ENCODE peak calls at places on chromosomes 6 and 20, in four cellular contexts. L is GM12878, A is K562, D is HepG2. Z is an unnamed sample.

GRCh38 chr20:50304883-50305635 is 114.4 kb downstream of the CEBPB start:
- DNase-seq in L (no peak), D (peak), A (no peak), Z (peak)

GRCh38 chr20:45950330-45950646 is 15.8 kb downstream of the PCIF1 start:
- DNase-seq in A (no peak), L (no peak), D (no peak), Z (no peak)

GRCh38 chr20:63159826-63160640 is 55.9 kb downstream of the YTHDF1 start:
- DNase-seq in L (no peak), A (no peak), D (no peak), Z (no peak)

GRCh38 chr6:98832282-98833100 is 1.9 kb upstream of the POU3F2 start:
- DNase-seq in L (no peak), D (no peak), A (no peak), Z (peak)

GRCh38 chr6:166563200-166563599 is 23.3 kb downstream of the RAMACL start:
- DNase-seq in D (no peak), L (no peak), A (no peak), Z (no peak)

GRCh38 chr20:18019068-18019467 is 38.6 kb downstream of the OVOL2 start:
- DNase-seq in L (no peak), D (peak), A (peak), Z (peak)

GRCh38 chr6:149013932-149014331 is 267.1 kb downstream of the UST start:
- DNase-seq in D (no peak), A (no peak), L (no peak), Z (no peak)

GRCh38 chr6:169045486-169045885 is 208.2 kb downstream of the THBS2 start:
- DNase-seq in L (no peak), A (no peak), D (no peak), Z (no peak)

GRCh38 chr6:109382576-109383437 is 540 bp upstream of the CD164 start:
- DNase-seq in L (peak), A (peak), D (peak), Z (peak)

GRCh38 chr6:37024665-37025337 is 19.3 kb downstream of the FGD2 start:
- DNase-seq in A (no peak), L (no peak), D (no peak), Z (no peak)

GRCh38 chr6:138248011-138248410 is 29.7 kb upstream of the PBOV1 start:
- DNase-seq in L (no peak), A (no peak), D (no peak), Z (no peak)

GRCh38 chr6:36954262-36954931 is at the start of gene PI16:
- DNase-seq in D (no peak), L (no peak), A (peak), Z (no peak)

GRCh38 chr20:53915459-53916172 is 154.8 kb downstream of the BCAS1 start:
- DNase-seq in A (peak), D (peak), L (peak), Z (peak)

GRCh38 chr6:168988801-168989200 is 264.8 kb downstream of the THBS2 start:
- DNase-seq in L (no peak), A (no peak), D (no peak), Z (no peak)

GRCh38 chr6:30880563-30881252 is 3.6 kb upstream of the DDR1 start:
- DNase-seq in L (no peak), A (no peak), D (no peak), Z (peak)

GRCh38 chr6:15493437-15494168 is 169.2 kb downstream of the DTNBP1 start:
- DNase-seq in D (no peak), L (no peak), A (no peak), Z (no peak)

GRCh38 chr20:41213150-41213820 is 75.9 kb downstream of the PLCG1 start:
- DNase-seq in L (no peak), A (no peak), D (no peak), Z (peak)

GRCh38 chr6:13913226-13914001 is 11.3 kb upstream of the RNF182 start:
- DNase-seq in D (no peak), L (no peak), A (no peak), Z (no peak)

GRCh38 chr20:11948809-11949208 is 31.1 kb downstream of the BTBD3 start:
- DNase-seq in L (no peak), D (no peak), A (no peak), Z (no peak)

GRCh38 chr6:31632279-31632946 is 11.9 kb downstream of the PRRC2A start:
- DNase-seq in A (no peak), D (no peak), L (no peak), Z (peak)

GRCh38 chr6:93420163-93420806 is 926 bp upstream of the EPHA7 start:
- DNase-seq in A (no peak), L (no peak), D (no peak), Z (no peak)

GRCh38 chr20:63130654-63131577 is 85.0 kb downstream of the YTHDF1 start:
- DNase-seq in D (no peak), A (no peak), L (no peak), Z (no peak)

GRCh38 chr6:20377623-20378265 is 23.9 kb upstream of the E2F3 start:
- DNase-seq in L (no peak), D (no peak), A (no peak), Z (no peak)

GRCh38 chr6:47135772-47136171 is 93.6 kb upstream of the ADGRF1 start:
- DNase-seq in D (peak), A (peak), L (no peak), Z (no peak)

GRCh38 chr6:13362432-13362831 is 34.1 kb upstream of the TBC1D7 start:
- DNase-seq in D (no peak), A (no peak), L (no peak), Z (no peak)

GRCh38 chr6:138250053-138250452 is 31.8 kb upstream of the PBOV1 start:
- DNase-seq in L (no peak), D (no peak), A (no peak), Z (no peak)

GRCh38 chr6:159305159-159305558 is 136.0 kb downstream of the FNDC1 start:
- DNase-seq in L (no peak), A (no peak), D (no peak), Z (no peak)

GRCh38 chr20:19699132-19699971 is 58.7 kb upstream of the RIN2 start:
- DNase-seq in L (no peak), D (no peak), A (no peak), Z (no peak)

GRCh38 chr20:59406446-59406845 is 106.0 kb downstream of the EDN3 start:
- DNase-seq in A (no peak), D (no peak), L (no peak), Z (no peak)

GRCh38 chr6:107707346-107708270 is 116.5 kb downstream of the SCML4 start:
- DNase-seq in D (no peak), A (no peak), L (no peak), Z (no peak)

GRCh38 chr20:47360489-47361267 is 4.2 kb upstream of the ZMYND8 start:
- DNase-seq in A (peak), L (no peak), D (peak), Z (peak)

GRCh38 chr20:25063981-25064380 is 6.0 kb upstream of the ACSS1 start:
- DNase-seq in A (no peak), L (no peak), D (no peak), Z (no peak)

GRCh38 chr6:53130891-53131290 is 17.8 kb downstream of the GCM1 start:
- DNase-seq in D (no peak), A (no peak), L (no peak), Z (no peak)

GRCh38 chr6:53125276-53125675 is 23.4 kb downstream of the GCM1 start:
- DNase-seq in A (no peak), D (no peak), L (no peak), Z (no peak)

GRCh38 chr6:53133961-53134360 is 14.7 kb downstream of the GCM1 start:
- DNase-seq in A (no peak), L (no peak), D (no peak), Z (no peak)

GRCh38 chr6:53124131-53124800 is 24.4 kb downstream of the GCM1 start:
- DNase-seq in A (no peak), D (no peak), L (no peak), Z (no peak)

GRCh38 chr6:53128842-53129241 is 19.8 kb downstream of the GCM1 start:
- DNase-seq in D (no peak), A (no peak), L (no peak), Z (no peak)
- TF ChIP-seq NFIC in D (no peak), A (no peak), L (no peak), Z (no peak)

GRCh38 chr20:23269954-23270353 is 80.6 kb upstream of the NXT1 start:
- DNase-seq in A (no peak), D (no peak), L (no peak), Z (no peak)
- TF ChIP-seq NFIC in A (no peak), D (no peak), L (no peak), Z (no peak)

GRCh38 chr6:89258912-89259311 is 41.8 kb upstream of the GABRR1 start:
- DNase-seq in A (no peak), L (no peak), D (no peak), Z (no peak)
- TF ChIP-seq NFIC in A (no peak), L (no peak), D (no peak), Z (no peak)

DNA sequence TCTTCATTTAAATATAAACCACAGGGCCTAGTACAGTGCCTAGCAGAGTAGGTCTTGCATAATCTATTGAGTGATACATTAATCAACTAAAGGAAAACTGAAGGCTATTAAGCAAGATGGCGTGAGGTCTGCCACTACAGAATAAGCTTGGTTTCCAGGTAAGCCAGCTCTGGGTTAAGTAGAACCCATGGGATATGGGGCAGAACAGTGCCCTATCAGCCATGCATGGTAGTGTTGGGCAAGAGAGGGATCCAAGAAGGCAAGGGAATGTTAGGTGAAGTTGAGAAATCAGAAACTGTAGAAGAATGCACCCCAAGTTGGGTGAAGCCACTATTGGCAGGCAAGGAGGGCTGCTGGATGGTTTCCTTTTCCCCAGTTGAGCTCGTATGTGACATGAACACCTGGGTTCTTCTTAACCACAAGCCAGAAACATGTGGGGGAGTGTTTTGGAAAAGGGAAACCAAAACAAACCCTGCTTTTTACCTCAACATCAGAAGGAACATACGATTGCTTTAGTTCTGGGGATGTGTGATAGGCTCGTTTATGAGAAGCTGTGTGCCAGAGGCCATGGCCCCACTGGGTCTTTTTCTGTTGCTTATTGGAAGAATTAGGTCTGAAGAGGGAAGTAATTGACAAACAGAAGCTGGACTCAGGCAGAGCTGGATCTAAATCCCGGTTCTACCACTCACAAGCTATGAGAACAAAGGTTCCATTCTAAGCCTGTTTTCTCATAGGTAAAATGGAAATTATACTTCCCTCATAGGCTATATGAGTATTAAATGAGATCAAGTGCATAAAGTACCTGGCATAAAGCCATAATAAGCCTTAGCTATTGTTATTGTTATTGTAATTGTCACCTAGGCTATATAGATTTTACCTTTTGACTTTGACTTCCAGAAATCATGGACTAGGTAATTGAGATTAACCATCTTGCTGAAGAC is 33.5 kb downstream of the NEDD9 start:
- DNase-seq in D (no peak), L (no peak), A (no peak), Z (no peak)
- TF ChIP-seq NFIC in D (no peak), L (no peak), A (no peak), Z (no peak)

GRCh38 chr20:5914859-5915258 is 35.5 kb downstream of the TRMT6 start:
- DNase-seq in L (no peak), A (no peak), D (no peak), Z (no peak)

GRCh38 chr20:5913166-5913565 is 37.2 kb downstream of the TRMT6 start:
- DNase-seq in L (no peak), D (no peak), A (no peak), Z (no peak)

GRCh38 chr20:5910192-5910591 is 40.1 kb downstream of the TRMT6 start:
- DNase-seq in D (no peak), A (no peak), L (no peak), Z (no peak)

GRCh38 chr20:5908981-5909380 is 41.4 kb downstream of the TRMT6 start:
- DNase-seq in A (no peak), L (no peak), D (no peak), Z (no peak)
- TF ChIP-seq NFIC in A (no peak), L (no peak), D (no peak), Z (no peak)

GRCh38 chr6:829646-830045 is 136.7 kb upstream of the EXOC2 start:
- DNase-seq in L (no peak), A (no peak), D (no peak), Z (no peak)
- TF ChIP-seq NFIC in L (no peak), A (no peak), D (no peak), Z (no peak)

GRCh38 chr6:16635810-16636602 is 125.3 kb downstream of the ATXN1 start:
- DNase-seq in A (no peak), D (peak), L (peak), Z (no peak)
- TF ChIP-seq NFIC in A (no peak), D (no peak), L (peak), Z (no peak)

Z was measured in SK-N-SH.